ENCODE peak calls at places on chromosomes 4 and X, in four cellular contexts. M is kidney, C is neural progenitor cell, K is iPS DF 6.9. P is an unnamed sample. For H3K36me3, the result is how much of the 10 kb centered on the place peaks cover.

GRCh38 chrX:74449322-74449936 is 28.1 kb downstream of the SLC16A2 start:
- DNase-seq in M (no peak), C (no peak), K (no peak), P (peak)

GRCh38 chr4:128385199-128385598 is 97.6 kb upstream of the PGRMC2 start:
- DNase-seq in M (no peak), C (no peak), K (no peak), P (no peak)

GRCh38 chr4:183074288-183074990 is 24.6 kb upstream of the WWC2 start:
- DNase-seq in M (no peak), C (peak), K (no peak), P (no peak)

GRCh38 chr4:164926301-164926700 is 49.3 kb downstream of the APELA start:
- DNase-seq in M (no peak), C (no peak), K (no peak), P (no peak)

GRCh38 chr4:123649644-123650356 is 253.2 kb downstream of the SPRY1 start:
- DNase-seq in M (no peak), C (peak), K (no peak), P (no peak)

GRCh38 chrX:85084770-85085393 is 81.2 kb downstream of the APOOL start:
- DNase-seq in M (no peak), C (peak), K (peak), P (peak)

GRCh38 chrX:78592030-78592429 is 67.1 kb downstream of the RTL3 start:
- DNase-seq in M (no peak), C (no peak), K (no peak), P (no peak)

GRCh38 chr4:85741921-85742591 is 267.1 kb downstream of the ARHGAP24 start:
- DNase-seq in M (no peak), C (no peak), K (no peak), P (no peak)

GRCh38 chr4:166546009-166546408 is 673.0 kb downstream of the TLL1 start:
- DNase-seq in M (no peak), C (no peak), K (no peak), P (no peak)

GRCh38 chr4:95556460-95556859 is 7.7 kb upstream of the UNC5C start:
- DNase-seq in M (no peak), C (no peak), K (no peak), P (no peak)

GRCh38 chrX:16240231-16240905 is 73.1 kb downstream of the MAGEB17 start:
- DNase-seq in M (no peak), C (no peak), K (no peak), P (no peak)

GRCh38 chr4:147633643-147634042 is 16.4 kb downstream of the TMEM184C start:
- DNase-seq in M (no peak), C (no peak), K (no peak), P (no peak)

GRCh38 chr4:127113852-127114362 is 518.9 kb upstream of the INTU start:
- DNase-seq in M (no peak), C (no peak), K (no peak), P (no peak)

GRCh38 chrX:30865020-30865419 is 24.0 kb downstream of the TAB3 start:
- DNase-seq in M (no peak), C (peak), K (no peak), P (peak)

GRCh38 chr4:94171616-94172015 is 36.0 kb upstream of the SMARCAD1 start:
- DNase-seq in M (no peak), C (no peak), K (no peak), P (no peak)

GRCh38 chr4:53720776-53721175 is 129.5 kb upstream of the LNX1 start:
- DNase-seq in M (no peak), C (no peak), K (no peak), P (no peak)

GRCh38 chr4:16439003-16439402 is 212.7 kb upstream of the TAPT1 start:
- DNase-seq in M (no peak), C (no peak), K (no peak), P (no peak)

GRCh38 chr4:115824630-115825029 is 711.2 kb upstream of the NDST4 start:
- DNase-seq in M (no peak), C (no peak), K (no peak), P (no peak)

GRCh38 chrX:13119386-13119785 is 75.0 kb upstream of the FAM9C start:
- DNase-seq in M (no peak), C (peak), K (no peak), P (no peak)

GRCh38 chrX:48835524-48836329 is at the start of gene PCSK1N:
- DNase-seq in M (peak), C (peak), K (no peak), P (peak)

GRCh38 chr4:140049924-140050681 is 103.9 kb downstream of the MAML3 start:
- DNase-seq in M (no peak), C (peak), K (peak), P (no peak)

GRCh38 chr4:6076391-6076790 is 58.2 kb upstream of the C4orf50 start:
- DNase-seq in M (no peak), C (no peak), K (no peak), P (no peak)

GRCh38 chrX:23732704-23733103 is 10.4 kb downstream of the ACOT9 start:
- DNase-seq in M (no peak), C (no peak), K (no peak), P (peak)

GRCh38 chr4:6038711-6039110 is 20.5 kb upstream of the C4orf50 start:
- DNase-seq in M (peak), C (no peak), K (no peak), P (no peak)

GRCh38 chr4:10577018-10577417 is 107.5 kb downstream of the CLNK start:
- DNase-seq in M (no peak), C (no peak), K (no peak), P (no peak)

GRCh38 chrX:47515941-47516649 is 33.1 kb upstream of the ZNF41 start:
- DNase-seq in M (no peak), C (no peak), K (no peak), P (no peak)

GRCh38 chr4:7185487-7186030 is 6.8 kb upstream of the SORCS2 start:
- DNase-seq in M (peak), C (no peak), K (no peak), P (no peak)

GRCh38 chr4:7806080-7806630 is 133.5 kb downstream of the AFAP1 start:
- DNase-seq in M (peak), C (peak), K (no peak), P (no peak)

GRCh38 chrX:46704767-46705386 is 54.0 kb downstream of the SLC9A7 start:
- DNase-seq in M (no peak), C (no peak), K (no peak), P (no peak)

GRCh38 chr4:152369903-152370296 is 166.0 kb downstream of the FBXW7 start:
- DNase-seq in M (no peak), C (no peak), K (no peak), P (no peak)

GRCh38 chr4:152369203-152369902 is 166.5 kb downstream of the FBXW7 start:
- DNase-seq in M (no peak), C (no peak), K (no peak), P (no peak)

GRCh38 chr4:152372444-152372843 is 163.4 kb downstream of the FBXW7 start:
- DNase-seq in M (no peak), C (no peak), K (no peak), P (no peak)

GRCh38 chr4:152374606-152375285 is 161.1 kb downstream of the FBXW7 start:
- DNase-seq in M (no peak), C (no peak), K (no peak), P (no peak)

GRCh38 chr4:152374153-152374552 is 161.7 kb downstream of the FBXW7 start:
- DNase-seq in M (no peak), C (no peak), K (no peak), P (no peak)
- H3K27ac ChIP-seq in M (no peak), C (no peak), K (no peak), P (no peak)

GRCh38 chr4:1950369-1950768 is 58.4 kb downstream of the NELFA start:
- DNase-seq in M (no peak), C (no peak), K (no peak), P (no peak)

GRCh38 chr4:1952719-1953118 is 56.1 kb downstream of the NELFA start:
- DNase-seq in M (peak), C (no peak), K (no peak), P (no peak)

GRCh38 chr4:1948892-1949436 is 59.8 kb downstream of the NELFA start:
- DNase-seq in M (no peak), C (no peak), K (no peak), P (no peak)

GRCh38 chr4:1953335-1953734 is 55.4 kb downstream of the NELFA start:
- DNase-seq in M (peak), C (no peak), K (no peak), P (no peak)

DNA sequence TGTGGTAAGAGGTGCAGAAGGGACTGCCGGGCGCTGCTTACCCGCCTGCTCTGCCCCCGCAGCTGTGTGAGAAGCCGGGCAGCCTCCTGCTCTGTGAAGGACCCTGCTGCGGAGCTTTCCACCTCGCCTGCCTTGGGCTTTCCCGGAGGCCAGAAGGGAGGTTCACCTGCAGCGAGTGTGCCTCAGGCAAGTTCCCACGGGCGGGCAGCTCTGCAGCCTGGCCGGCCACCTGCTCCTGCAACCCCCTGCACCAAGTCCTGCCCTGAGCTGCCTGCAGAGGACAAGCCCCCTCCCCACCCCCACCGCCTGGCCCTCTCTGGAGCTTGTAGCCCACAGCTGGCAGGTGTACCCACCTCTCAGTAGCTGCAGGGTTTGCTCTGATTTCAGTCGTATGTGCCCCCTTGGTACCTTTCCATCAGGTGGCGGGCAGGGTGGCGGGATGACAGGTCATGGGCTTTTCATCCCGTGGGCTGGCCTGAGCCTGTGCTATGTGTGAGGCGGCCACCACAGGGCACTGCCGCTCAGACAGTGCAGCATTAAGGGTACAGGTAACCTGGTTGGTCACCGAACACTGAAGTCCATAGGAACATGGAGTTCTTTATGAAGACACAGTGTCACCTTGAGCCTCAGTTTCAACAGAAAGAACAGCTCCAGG is 56.6 kb downstream of the NELFA start:
- DNase-seq in M (no peak), C (no peak), K (no peak), P (no peak)
- H3K36me3 ChIP-seq in M (under half), C (under half), K (under half), P (under half)

DNA sequence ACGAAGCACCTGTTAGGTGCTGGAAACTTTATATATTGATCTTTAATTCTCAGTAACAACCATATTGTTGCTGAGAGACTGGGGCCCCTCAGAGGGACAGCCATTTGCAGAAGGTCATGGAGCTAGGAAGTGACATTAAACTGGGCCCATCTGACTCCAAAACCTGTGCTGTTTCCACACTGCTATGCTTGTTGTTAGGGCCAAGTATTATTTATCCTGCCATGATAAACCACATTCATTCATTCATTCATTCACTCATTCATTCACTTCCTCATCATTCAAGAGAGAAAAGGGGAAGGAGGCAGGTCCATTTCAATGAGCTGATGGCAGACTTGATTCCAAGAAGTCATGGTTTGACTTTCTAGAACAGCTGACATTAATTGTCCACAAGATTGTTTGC is 237.4 kb downstream of the STIM2 start:
- DNase-seq in M (no peak), C (no peak), K (no peak), P (no peak)
- H3K27ac ChIP-seq in M (no peak), C (no peak), K (no peak), P (no peak)

GRCh38 chr4:99853993-99854392 is 37.4 kb downstream of the DAPP1 start:
- DNase-seq in M (no peak), C (peak), K (no peak), P (no peak)

GRCh38 chr4:99857302-99857701 is 36.9 kb downstream of the LAMTOR3 start:
- DNase-seq in M (no peak), C (no peak), K (no peak), P (no peak)

GRCh38 chr4:99855677-99856076 is 38.5 kb downstream of the LAMTOR3 start:
- DNase-seq in M (no peak), C (no peak), K (no peak), P (no peak)

GRCh38 chr4:99853190-99853589 is 36.6 kb downstream of the DAPP1 start:
- DNase-seq in M (no peak), C (no peak), K (no peak), P (no peak)

DNA sequence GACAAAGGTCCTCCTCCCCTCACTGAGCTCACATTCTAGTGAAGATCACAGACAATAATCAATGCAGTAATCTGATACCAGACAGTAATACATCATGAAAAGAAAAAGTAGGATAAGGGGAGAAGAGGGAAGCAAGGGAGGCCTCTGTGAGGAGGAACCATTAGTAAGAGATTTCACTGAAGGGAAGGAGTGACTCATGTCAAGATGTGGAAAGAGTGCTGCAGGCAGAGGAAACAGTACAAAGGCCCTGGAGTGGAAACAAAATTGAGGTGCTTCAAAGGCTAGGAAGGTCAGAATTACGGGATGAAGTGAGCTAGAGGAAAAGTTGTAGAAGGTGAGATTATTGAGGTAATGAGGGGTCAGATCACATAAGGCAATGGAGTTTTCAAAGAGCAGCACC is 38.1 kb downstream of the LAMTOR3 start:
- DNase-seq in M (no peak), C (no peak), K (no peak), P (no peak)
- H3K36me3 ChIP-seq in M (under half), C (under half), K (under half), P (under half)

DNA sequence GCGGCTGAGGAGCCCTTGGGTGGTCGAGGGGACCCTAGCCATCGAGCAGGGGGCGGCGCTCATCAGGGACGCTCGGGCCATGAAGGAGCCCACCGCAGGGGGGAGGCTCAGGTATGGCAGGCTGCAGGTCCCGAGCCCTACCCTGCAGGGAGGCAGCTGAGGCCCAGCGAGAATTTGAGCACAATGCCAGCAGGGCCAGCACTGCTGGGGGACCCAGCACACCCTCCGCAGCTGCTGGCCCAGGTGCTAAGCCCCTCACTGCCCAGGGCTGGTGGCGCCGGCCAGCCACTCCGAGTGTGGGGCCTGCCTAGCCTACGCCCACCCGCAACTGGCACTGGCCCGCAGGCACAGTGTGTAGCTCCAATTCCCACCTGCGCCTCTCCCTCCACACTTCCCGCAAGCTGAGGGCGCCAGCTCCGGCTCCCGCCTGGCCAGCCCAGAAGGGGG is 325.4 kb upstream of the FRG1 start:
- DNase-seq in M (no peak), C (no peak), K (no peak), P (no peak)
- H3K27ac ChIP-seq in M (no peak), C (no peak), K (no peak), P (no peak)